ENCODE peak calls at places on chromosome 21, in eight cellular contexts. U, X, B, J, L, G, S and R are unnamed samples.

GRCh38 chr21:15277498-15277897 is 212.7 kb upstream of the NRIP1 start:
- DNase-seq in S (no peak), X (no peak), J (no peak), B (no peak), U (no peak), G (no peak), L (no peak), R (no peak)

GRCh38 chr21:44853601-44854390 is 19.7 kb downstream of the PTTG1IP start:
- DNase-seq in L (no peak), J (no peak), B (no peak), X (peak; percentile 4), G (no peak), S (no peak), U (no peak), R (no peak)

GRCh38 chr21:38325216-38325615 is 68.4 kb downstream of the KCNJ15 start:
- DNase-seq in S (no peak), L (no peak), J (no peak), G (no peak), U (no peak), X (no peak), B (no peak), R (no peak)

GRCh38 chr21:34362136-34362444 is 1.7 kb upstream of the KCNE2 start:
- DNase-seq in S (no peak), G (no peak), B (no peak), J (no peak), L (no peak), X (no peak), U (no peak), R (no peak)

GRCh38 chr21:17512245-17513213 is at the start of gene CXADR:
- DNase-seq in J (peak; percentile 93), L (peak; percentile 32), U (peak; percentile 98), S (peak; percentile 81), X (peak; percentile 95), B (peak; percentile 95), G (peak; percentile 71), R (peak; percentile 97)

GRCh38 chr21:44304846-44305245 is 5.0 kb downstream of the PFKL start:
- DNase-seq in G (no peak), X (peak; percentile 37), B (peak; percentile 62), S (peak; percentile 51), J (peak; percentile 72), U (peak; percentile 65), L (peak; percentile 58), R (peak; percentile 82)

GRCh38 chr21:33971492-33972013 is 55.9 kb upstream of the ATP5PO start:
- DNase-seq in U (peak; percentile 49), S (peak; percentile 81), L (peak; percentile 23), B (peak; percentile 78), J (no peak), X (no peak), G (no peak), R (peak; percentile 56)

GRCh38 chr21:44762221-44763049 is 39.2 kb downstream of the UBE2G2 start:
- DNase-seq in J (no peak), L (no peak), S (no peak), B (no peak), X (no peak), G (no peak), U (no peak), R (no peak)

GRCh38 chr21:29726061-29726460 is 213.7 kb downstream of the GRIK1 start:
- DNase-seq in U (no peak), L (no peak), J (no peak), G (no peak), X (no peak), B (no peak), S (no peak), R (no peak)

GRCh38 chr21:36163780-36164426 is 7.3 kb downstream of the DOP1B start:
- DNase-seq in J (no peak), X (no peak), G (no peak), B (no peak), S (no peak), U (no peak), L (no peak), R (no peak)

GRCh38 chr21:41664881-41665765 is 101.7 kb downstream of the RIPK4 start:
- DNase-seq in J (no peak), U (peak; percentile 40), S (peak; percentile 66), B (no peak), L (peak; percentile 96), G (no peak), X (no peak), R (no peak)

GRCh38 chr21:27818847-27819246 is 852.0 kb upstream of the ADAMTS5 start:
- DNase-seq in S (peak; percentile 52), U (no peak), J (no peak), X (no peak), G (no peak), L (peak; percentile 46), B (no peak), R (peak; percentile 40)

GRCh38 chr21:27196651-27197050 is 229.8 kb upstream of the ADAMTS5 start:
- DNase-seq in L (no peak), U (no peak), X (no peak), J (no peak), S (peak; percentile 42), B (no peak), G (no peak), R (no peak)

GRCh38 chr21:41677671-41678015 is 89.2 kb downstream of the RIPK4 start:
- DNase-seq in S (peak; percentile 77), B (no peak), J (no peak), U (no peak), L (no peak), X (no peak), G (no peak), R (no peak)

GRCh38 chr21:36125513-36126121 is 9.3 kb upstream of the CBR3 start:
- DNase-seq in U (peak; percentile 53), S (peak; percentile 76), L (peak; percentile 70), X (peak; percentile 83), G (no peak), J (peak; percentile 63), B (peak; percentile 76), R (peak; percentile 73)

GRCh38 chr21:35565204-35565611 is 495.1 kb downstream of the SETD4 start:
- DNase-seq in U (no peak), J (no peak), B (no peak), L (peak; percentile 94), G (no peak), S (peak; percentile 93), X (no peak), R (peak; percentile 72)

GRCh38 chr21:40019076-40019475 is 151.8 kb downstream of the PCP4 start:
- DNase-seq in L (no peak), X (no peak), G (no peak), S (no peak), J (no peak), B (no peak), U (no peak), R (no peak)
- TF ChIP-seq EZH2phosphoT487 in L (no peak), X (no peak), G (no peak), S (no peak), J (no peak), B (no peak), U (no peak), R (no peak)

GRCh38 chr21:39375446-39375845 is 26.6 kb upstream of the HMGN1 start:
- DNase-seq in U (no peak), G (no peak), X (no peak), B (no peak), J (no peak), L (no peak), S (no peak), R (no peak)
- H3K4me1 ChIP-seq in U (peaks cover 9% of the 10 kb centered on the region), G (peaks cover 3% of the 10 kb centered on the region), X (no peaks in the 10 kb centered on the region), B (no peaks in the 10 kb centered on the region), J (peaks cover 29% of the 10 kb centered on the region), L (peaks cover 3% of the 10 kb centered on the region), S (peaks cover 3% of the 10 kb centered on the region), R (no peaks in the 10 kb centered on the region)

GRCh38 chr21:46667191-46667734 is 31.8 kb downstream of the PRMT2 start:
- DNase-seq in G (no peak), U (peak; percentile 58), L (peak; percentile 43), J (no peak), X (no peak), S (peak; percentile 20), B (peak; percentile 70), R (no peak)

GRCh38 chr21:46668381-46668780 is 32.9 kb downstream of the PRMT2 start:
- DNase-seq in J (no peak), X (no peak), U (no peak), L (no peak), S (no peak), G (no peak), B (no peak), R (no peak)

GRCh38 chr21:46664316-46664995 is 29.0 kb downstream of the PRMT2 start:
- DNase-seq in U (no peak), L (no peak), S (no peak), J (no peak), X (no peak), G (no peak), B (no peak), R (no peak)

GRCh38 chr21:46665566-46665965 is 30.1 kb downstream of the PRMT2 start:
- DNase-seq in X (no peak), S (no peak), B (no peak), U (no peak), L (no peak), J (no peak), G (no peak), R (no peak)

DNA sequence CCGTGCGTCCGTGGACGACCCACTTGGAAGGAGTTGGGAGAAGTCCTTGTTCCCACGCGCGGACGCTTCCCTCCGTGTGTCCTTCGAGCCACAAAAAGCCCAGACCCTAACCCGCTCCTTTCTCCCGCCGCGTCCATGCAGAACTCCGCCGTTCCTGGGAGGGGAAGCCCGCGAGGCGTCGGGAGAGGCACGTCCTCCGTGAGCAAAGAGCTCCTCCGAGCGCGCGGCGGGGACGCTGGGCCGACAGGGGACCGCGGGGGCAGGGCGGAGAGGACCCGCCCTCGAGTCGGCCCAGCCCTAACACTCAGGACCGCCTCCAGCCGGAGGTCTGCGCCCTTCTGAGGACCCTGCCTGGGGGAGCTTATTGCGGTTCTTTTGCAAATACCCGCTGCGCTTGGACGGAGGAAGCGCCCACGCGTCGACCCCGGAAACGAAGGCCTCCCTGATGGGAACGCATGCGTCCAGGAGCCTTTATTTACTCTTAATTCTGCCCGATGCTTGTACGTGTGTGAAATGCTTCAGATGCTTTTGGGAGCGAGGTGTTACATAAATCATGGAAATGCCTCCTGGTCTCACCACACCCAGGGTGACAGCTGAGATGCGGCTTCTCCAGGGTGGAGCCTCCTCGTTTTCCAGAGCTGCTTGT is 32.4 kb downstream of the PRMT2 start:
- DNase-seq in L (peak; percentile 57), X (no peak), G (no peak), J (no peak), B (peak; percentile 69), S (peak; percentile 19), U (peak; percentile 79), R (peak; percentile 41)
- TF ChIP-seq EZH2phosphoT487 in L (no peak), X (no peak), G (no peak), J (no peak), B (no peak), S (no peak), U (peak; percentile 62), R (no peak)

GRCh38 chr21:32322676-32323075 is 24.0 kb downstream of the MRAP start:
- DNase-seq in J (no peak), B (no peak), L (no peak), X (no peak), U (no peak), S (no peak), G (no peak), R (no peak)

GRCh38 chr21:32322103-32322502 is 23.4 kb downstream of the MRAP start:
- DNase-seq in X (no peak), S (peak; percentile 29), G (no peak), J (no peak), U (no peak), L (no peak), B (no peak), R (no peak)

GRCh38 chr21:32328595-32328994 is 29.9 kb downstream of the MRAP start:
- DNase-seq in S (no peak), L (peak; percentile 62), J (no peak), G (no peak), U (no peak), X (no peak), B (no peak), R (no peak)

GRCh38 chr21:32329331-32329730 is 30.7 kb downstream of the MRAP start:
- DNase-seq in G (no peak), J (no peak), S (no peak), U (no peak), L (peak; percentile 82), X (no peak), B (no peak), R (no peak)

GRCh38 chr21:32325706-32326105 is 27.1 kb downstream of the MRAP start:
- DNase-seq in S (no peak), G (no peak), J (no peak), X (no peak), L (no peak), B (no peak), U (no peak), R (no peak)
- H3K4me1 ChIP-seq in S (no peaks in the 10 kb centered on the region), G (no peaks in the 10 kb centered on the region), J (no peaks in the 10 kb centered on the region), X (no peaks in the 10 kb centered on the region), L (peaks cover 31% of the 10 kb centered on the region), B (no peaks in the 10 kb centered on the region), U (peaks cover 16% of the 10 kb centered on the region), R (no peaks in the 10 kb centered on the region)